ENCODE peak calls at places on chromosomes 2 and 18, in four cellular contexts. E is AG09309, G is upper lobe of right lung, K is A549. M is an unnamed sample.

GRCh38 chr2:239736358-239737143 is 288.6 kb downstream of the NDUFA10 start:
- DNase-seq in E (no peak), G (no peak), K (no peak), M (no peak)

GRCh38 chr18:61587865-61588264 is 254.6 kb downstream of the CDH20 start:
- DNase-seq in E (no peak), G (no peak), K (no peak), M (no peak)

GRCh38 chr2:63834401-63834800 is 7.3 kb upstream of the UGP2 start:
- DNase-seq in E (no peak), G (no peak), K (no peak), M (no peak)

GRCh38 chr2:453132-453531 is 165.2 kb upstream of the ALKAL2 start:
- DNase-seq in E (no peak), G (no peak), K (no peak), M (no peak)

GRCh38 chr2:67650292-67651133 is 253.4 kb downstream of the ETAA1 start:
- DNase-seq in E (peak), G (peak), K (peak), M (peak)

GRCh38 chr2:71482055-71482454 is 28.7 kb downstream of the DYSF start:
- DNase-seq in E (no peak), G (peak), K (no peak), M (no peak)

GRCh38 chr2:174325932-174326879 is 8.5 kb upstream of the SP9 start:
- DNase-seq in E (no peak), G (no peak), K (peak), M (no peak)

GRCh38 chr2:22788749-22789148 is 596.2 kb upstream of the KLHL29 start:
- DNase-seq in E (no peak), G (no peak), K (no peak), M (no peak)

GRCh38 chr18:37457337-37457736 is 108.3 kb downstream of the CELF4 start:
- DNase-seq in E (no peak), G (no peak), K (no peak), M (no peak)

GRCh38 chr2:196077821-196078220 is 9.2 kb upstream of the DNAH7 start:
- DNase-seq in E (no peak), G (no peak), K (no peak), M (no peak)

GRCh38 chr2:191638079-191638801 is 39.7 kb upstream of the NABP1 start:
- DNase-seq in E (no peak), G (no peak), K (no peak), M (no peak)

GRCh38 chr2:40404500-40404899 is 47.4 kb downstream of the SLC8A1 start:
- DNase-seq in E (no peak), G (no peak), K (no peak), M (no peak)

GRCh38 chr2:227503433-227504406 is 31.8 kb downstream of the AGFG1 start:
- DNase-seq in E (peak), G (no peak), K (peak), M (peak)

GRCh38 chr2:47503481-47504070 is 100.6 kb downstream of the MSH2 start:
- DNase-seq in E (no peak), G (no peak), K (no peak), M (no peak)

GRCh38 chr18:36468161-36468560 is 170.6 kb downstream of the FHOD3 start:
- DNase-seq in E (no peak), G (no peak), K (no peak), M (no peak)

GRCh38 chr2:64114063-64114911 is 29.9 kb downstream of the PELI1 start:
- DNase-seq in E (peak), G (no peak), K (no peak), M (peak)

GRCh38 chr2:240230424-240230945 is 90.0 kb upstream of the OTOS start:
- DNase-seq in E (no peak), G (no peak), K (no peak), M (no peak)

GRCh38 chr2:120819720-120820210 is 84.1 kb downstream of the GLI2 start:
- DNase-seq in E (no peak), G (no peak), K (no peak), M (no peak)

GRCh38 chr2:72981516-72981915 is 64.2 kb downstream of the EMX1 start:
- DNase-seq in E (no peak), G (no peak), K (no peak), M (no peak)

GRCh38 chr2:231102772-231103171 is 22.1 kb downstream of the HTR2B start:
- DNase-seq in E (no peak), G (no peak), K (no peak), M (peak)

GRCh38 chr2:171553858-171554257 is 31.6 kb downstream of the CYBRD1 start:
- DNase-seq in E (no peak), G (no peak), K (peak), M (peak)

GRCh38 chr2:85326406-85326945 is 1.3 kb downstream of the TGOLN2 start:
- DNase-seq in E (no peak), G (no peak), K (no peak), M (peak)

GRCh38 chr2:39780825-39781600 is 2.0 kb upstream of the THUMPD2 start:
- DNase-seq in E (no peak), G (no peak), K (peak), M (peak)

GRCh38 chr2:110713508-110714362 is 18.6 kb upstream of the ACOXL start:
- DNase-seq in E (no peak), G (no peak), K (no peak), M (no peak)

GRCh38 chr2:164792316-164793127 is 49.1 kb downstream of the COBLL1 start:
- DNase-seq in E (no peak), G (no peak), K (peak), M (no peak)

GRCh38 chr2:9757430-9758287 is 85.6 kb upstream of the TAF1B start:
- DNase-seq in E (no peak), G (peak), K (no peak), M (peak)

GRCh38 chr2:190765386-190766173 is 115.0 kb upstream of the GLS start:
- DNase-seq in E (peak), G (no peak), K (no peak), M (peak)

GRCh38 chr18:26436176-26437031 is 111.9 kb downstream of the KCTD1 start:
- DNase-seq in E (peak), G (no peak), K (peak), M (peak)

GRCh38 chr18:31992836-31993575 is 25.6 kb upstream of the RNF125 start:
- DNase-seq in E (no peak), G (no peak), K (no peak), M (no peak)

GRCh38 chr2:177334940-177335543 is 57.5 kb upstream of the AGPS start:
- DNase-seq in E (no peak), G (no peak), K (peak), M (peak)

GRCh38 chr2:42653039-42653438 is 84.6 kb downstream of the MTA3 start:
- DNase-seq in E (no peak), G (no peak), K (no peak), M (no peak)

GRCh38 chr2:238039151-238039550 is 21.6 kb upstream of the SCLY start:
- DNase-seq in E (no peak), G (no peak), K (no peak), M (no peak)

GRCh38 chr2:36635194-36635593 is 37.2 kb upstream of the FEZ2 start:
- DNase-seq in E (no peak), G (no peak), K (no peak), M (peak)

GRCh38 chr2:33126973-33127372 is 180.2 kb downstream of the LTBP1 start:
- DNase-seq in E (no peak), G (no peak), K (no peak), M (peak)

GRCh38 chr2:183185534-183185933 is 61.3 kb downstream of the NUP35 start:
- DNase-seq in E (no peak), G (no peak), K (no peak), M (no peak)

GRCh38 chr2:237501892-237502513 is 15.0 kb downstream of the MLPH start:
- DNase-seq in E (no peak), G (peak), K (peak), M (no peak)

GRCh38 chr18:23135679-23136325 is 517 bp downstream of the CABLES1 start:
- DNase-seq in E (no peak), G (peak), K (no peak), M (no peak)

GRCh38 chr18:23137093-23137640 is 1.9 kb downstream of the CABLES1 start:
- DNase-seq in E (no peak), G (no peak), K (no peak), M (no peak)

GRCh38 chr18:23138470-23138869 is 3.2 kb downstream of the CABLES1 start:
- DNase-seq in E (no peak), G (peak), K (no peak), M (no peak)

GRCh38 chr18:23136326-23137092 is 1.2 kb downstream of the CABLES1 start:
- DNase-seq in E (no peak), G (peak), K (no peak), M (peak)

GRCh38 chr18:23137788-23138216 is 2.5 kb downstream of the CABLES1 start:
- DNase-seq in E (no peak), G (no peak), K (no peak), M (no peak)
- H3K4me3 ChIP-seq in E (no peak), G (peak), K (no peak), M (peak)

GRCh38 chr2:134917958-134918517 is 584 bp upstream of the CCNT2 start:
- DNase-seq in E (no peak), G (no peak), K (no peak), M (no peak)
- TF ChIP-seq CTCF in E (peak), G (peak), K (no peak), M (peak)

GRCh38 chr18:77013777-77014525 is 118.6 kb downstream of the MBP start:
- DNase-seq in E (no peak), G (no peak), K (no peak), M (no peak)

GRCh38 chr18:77015176-77015575 is 117.4 kb downstream of the MBP start:
- DNase-seq in E (no peak), G (no peak), K (no peak), M (no peak)

GRCh38 chr18:77014538-77014937 is 118.0 kb downstream of the MBP start:
- DNase-seq in E (no peak), G (no peak), K (no peak), M (no peak)

GRCh38 chr18:77012120-77012519 is 120.5 kb downstream of the MBP start:
- DNase-seq in E (no peak), G (no peak), K (no peak), M (no peak)

DNA sequence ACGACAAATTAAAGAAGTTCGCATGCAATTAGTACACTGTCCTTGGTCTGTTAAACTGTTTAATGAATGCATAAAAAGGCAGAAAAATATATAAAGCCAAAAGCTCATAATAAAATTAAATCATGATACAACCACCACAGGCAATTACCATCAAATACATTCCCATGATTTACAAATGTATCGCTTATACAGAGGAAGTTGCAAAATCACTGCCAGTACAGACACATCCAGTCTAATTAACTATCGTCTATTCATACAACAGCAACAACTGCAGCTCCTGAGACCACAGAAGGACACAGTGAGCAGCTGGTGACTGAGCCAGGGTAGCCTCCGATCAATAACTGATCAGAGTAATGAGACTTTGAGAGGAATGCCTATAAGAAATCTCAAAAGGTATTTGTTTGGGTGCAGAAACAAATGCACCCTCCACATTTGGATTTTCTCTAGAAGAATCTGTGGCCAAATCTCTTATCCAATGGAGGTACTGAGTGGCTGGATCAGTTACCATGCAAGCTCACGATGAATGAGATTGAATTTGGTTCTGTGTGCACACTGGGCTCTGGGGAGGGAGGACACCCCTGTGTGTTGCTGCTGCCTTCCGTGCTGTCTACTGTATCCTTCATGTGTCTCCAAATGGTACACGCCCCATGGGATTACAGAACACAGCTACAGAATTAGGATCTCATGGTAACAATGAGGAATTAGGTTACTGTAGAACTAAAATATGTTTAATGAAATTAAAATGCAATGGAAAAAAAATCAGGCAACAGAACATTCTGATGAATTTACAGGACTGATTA is 119.6 kb downstream of the MBP start:
- DNase-seq in E (no peak), G (no peak), K (no peak), M (no peak)
- H3K4me3 ChIP-seq in E (no peak), G (no peak), K (no peak), M (no peak)

GRCh38 chr2:105519516-105519915 is 120.7 kb upstream of the FHL2 start:
- DNase-seq in E (no peak), G (no peak), K (no peak), M (peak)

GRCh38 chr2:105521616-105522015 is 122.8 kb upstream of the FHL2 start:
- DNase-seq in E (no peak), G (no peak), K (no peak), M (no peak)

GRCh38 chr2:105517814-105518705 is 119.2 kb upstream of the FHL2 start:
- DNase-seq in E (no peak), G (peak), K (no peak), M (peak)

GRCh38 chr2:105521176-105521575 is 122.3 kb upstream of the FHL2 start:
- DNase-seq in E (no peak), G (no peak), K (peak), M (peak)

GRCh38 chr2:105518897-105519296 is 120.0 kb upstream of the FHL2 start:
- DNase-seq in E (no peak), G (no peak), K (peak), M (no peak)
- TF ChIP-seq CTCF in E (no peak), G (no peak), K (no peak), M (no peak)

M was measured in astrocyte of the spinal cord.